ENCODE peak calls at places on chromosomes 5 and 9, in four cellular contexts. K, Z, G and U are unnamed samples.

GRCh38 chr9:89874351-89875321 is 269.8 kb downstream of the GADD45G start:
- DNase-seq in K (no peak), Z (peak; percentile 37), G (no peak), U (no peak)

GRCh38 chr5:120546922-120547321 is 82.8 kb downstream of the PRR16 start:
- DNase-seq in K (no peak), Z (no peak), G (no peak), U (no peak)

GRCh38 chr9:14158911-14159310 is 155.0 kb downstream of the NFIB start:
- DNase-seq in K (peak; percentile 51), Z (no peak), G (no peak), U (no peak)

GRCh38 chr5:172772112-172772906 is 1.3 kb upstream of the DUSP1 start:
- DNase-seq in K (peak; percentile 93), Z (peak; percentile 82), G (peak; percentile 71), U (peak; percentile 96)

GRCh38 chr9:68780735-68781134 is 75.7 kb downstream of the PIP5K1B start:
- DNase-seq in K (peak; percentile 43), Z (no peak), G (peak; percentile 18), U (no peak)

GRCh38 chr5:152529456-152529855 is 124.4 kb upstream of the NMUR2 start:
- DNase-seq in K (no peak), Z (no peak), G (no peak), U (no peak)

GRCh38 chr9:36903541-36904435 is 130.3 kb downstream of the PAX5 start:
- DNase-seq in K (no peak), Z (peak; percentile 76), G (peak; percentile 41), U (peak; percentile 54)

GRCh38 chr9:135332516-135332915 is 147.1 kb upstream of the PPP1R26 start:
- DNase-seq in K (no peak), Z (no peak), G (no peak), U (no peak)

GRCh38 chr5:173789031-173789920 is 98.9 kb upstream of the CPEB4 start:
- DNase-seq in K (peak; percentile 93), Z (no peak), G (no peak), U (no peak)

GRCh38 chr9:131113655-131114563 is 11.5 kb upstream of the NUP214 start:
- DNase-seq in K (no peak), Z (no peak), G (no peak), U (no peak)

GRCh38 chr5:128920345-128921215 is 44.7 kb upstream of the SLC27A6 start:
- DNase-seq in K (no peak), Z (no peak), G (no peak), U (peak; percentile 78)

GRCh38 chr9:124392855-124393460 is 22.3 kb downstream of the PSMB7 start:
- DNase-seq in K (no peak), Z (no peak), G (no peak), U (peak; percentile 71)

GRCh38 chr9:93268551-93269314 is 84.8 kb downstream of the WNK2 start:
- DNase-seq in K (peak; percentile 80), Z (peak; percentile 44), G (peak; percentile 22), U (no peak)

GRCh38 chr5:135145985-135146384 is 112.0 kb upstream of the PITX1 start:
- DNase-seq in K (no peak), Z (no peak), G (no peak), U (no peak)

GRCh38 chr5:142839711-142840441 is 69.7 kb downstream of the ARHGAP26 start:
- DNase-seq in K (no peak), Z (no peak), G (no peak), U (no peak)

GRCh38 chr5:134438641-134439621 is 27.2 kb upstream of the CDKN2AIPNL start:
- DNase-seq in K (peak; percentile 67), Z (no peak), G (no peak), U (peak; percentile 46)

GRCh38 chr5:4020386-4020785 is 424.8 kb downstream of the IRX1 start:
- DNase-seq in K (no peak), Z (no peak), G (no peak), U (no peak)

GRCh38 chr5:140565780-140566095 is 1.1 kb downstream of the SLC35A4 start:
- DNase-seq in K (no peak), Z (no peak), G (no peak), U (no peak)

GRCh38 chr5:170484847-170485605 is 18.8 kb upstream of the KCNIP1 start:
- DNase-seq in K (no peak), Z (no peak), G (no peak), U (no peak)

GRCh38 chr9:129962889-129963703 is 79.9 kb downstream of the FNBP1 start:
- DNase-seq in K (peak; percentile 69), Z (peak; percentile 89), G (peak; percentile 36), U (peak; percentile 57)

GRCh38 chr5:133203317-133204305 is 151.8 kb downstream of the HSPA4 start:
- DNase-seq in K (no peak), Z (peak; percentile 12), G (no peak), U (peak; percentile 59)